ENCODE peak calls at places on chromosomes 12 and 14, in eight cellular contexts. O, M, Q, Y, R, F, I and K are unnamed samples.

GRCh38 chr14:69358233-69358963 is 39.7 kb downstream of the ERH start:
- DNase-seq in O (no peak), M (no peak), Q (no peak), Y (no peak), R (no peak), F (peak; percentile 76), I (peak; percentile 6), K (no peak)

GRCh38 chr14:81765654-81766275 is 232.1 kb upstream of the SEL1L start:
- DNase-seq in O (no peak), M (no peak), Q (no peak), Y (no peak), R (no peak), F (no peak), I (no peak), K (no peak)

GRCh38 chr14:71856199-71856919 is 75.9 kb upstream of the RGS6 start:
- DNase-seq in O (no peak), M (no peak), Q (no peak), Y (no peak), R (no peak), F (no peak), I (no peak), K (no peak)

GRCh38 chr12:6452245-6452731 is 446 bp downstream of the TAPBPL start:
- DNase-seq in O (no peak), M (no peak), Q (no peak), Y (no peak), R (no peak), F (peak; percentile 85), I (no peak), K (no peak)

GRCh38 chr12:51395283-51396230 is 4.4 kb upstream of the GALNT6 start:
- DNase-seq in O (no peak), M (no peak), Q (no peak), Y (no peak), R (no peak), F (peak; percentile 64), I (no peak), K (no peak)

GRCh38 chr14:47485421-47485820 is 190.0 kb downstream of the MDGA2 start:
- DNase-seq in O (no peak), M (no peak), Q (no peak), Y (no peak), R (no peak), F (no peak), I (no peak), K (no peak)

GRCh38 chr12:107372229-107372658 is 278.9 kb upstream of the CRY1 start:
- DNase-seq in O (no peak), M (no peak), Q (no peak), Y (no peak), R (no peak), F (no peak), I (peak; percentile 27), K (no peak)

GRCh38 chr12:65420941-65421340 is 142.5 kb downstream of the MSRB3 start:
- DNase-seq in O (no peak), M (no peak), Q (no peak), Y (no peak), R (no peak), F (no peak), I (no peak), K (peak; percentile 55)

GRCh38 chr12:53232641-53233538 is 881 bp upstream of the RARG start:
- DNase-seq in O (no peak), M (no peak), Q (no peak), Y (peak; percentile 21), R (peak; percentile 60), F (peak; percentile 94), I (no peak), K (no peak)

GRCh38 chr12:112303004-112303403 is 79.2 kb downstream of the HECTD4 start:
- DNase-seq in O (peak; percentile 56), M (no peak), Q (peak; percentile 47), Y (peak; percentile 80), R (no peak), F (no peak), I (peak; percentile 95), K (no peak)

GRCh38 chr14:32312010-32312331 is 17.1 kb upstream of the AKAP6 start:
- DNase-seq in O (no peak), M (no peak), Q (no peak), Y (peak; percentile 10), R (no peak), F (no peak), I (no peak), K (no peak)

GRCh38 chr14:71651228-71651627 is 281.0 kb upstream of the RGS6 start:
- DNase-seq in O (peak; percentile 83), M (no peak), Q (peak; percentile 87), Y (peak; percentile 87), R (no peak), F (no peak), I (peak; percentile 95), K (peak; percentile 12)

GRCh38 chr12:52233462-52234141 is 559 bp downstream of the KRT7 start:
- DNase-seq in O (no peak), M (no peak), Q (no peak), Y (no peak), R (no peak), F (peak; percentile 82), I (no peak), K (no peak)

GRCh38 chr12:55725556-55725955 is 3.3 kb downstream of the CD63 start:
- DNase-seq in O (no peak), M (no peak), Q (no peak), Y (no peak), R (no peak), F (no peak), I (no peak), K (no peak)

GRCh38 chr12:12408265-12408690 is 51.4 kb downstream of the BORCS5 start:
- DNase-seq in O (no peak), M (no peak), Q (no peak), Y (no peak), R (no peak), F (no peak), I (no peak), K (no peak)

GRCh38 chr14:104795781-104796681 is 483 bp upstream of the AKT1 start:
- DNase-seq in O (no peak), M (no peak), Q (no peak), Y (no peak), R (peak; percentile 75), F (no peak), I (no peak), K (no peak)

GRCh38 chr12:29816869-29817730 is 33.4 kb upstream of the TMTC1 start:
- DNase-seq in O (no peak), M (no peak), Q (no peak), Y (no peak), R (no peak), F (no peak), I (no peak), K (no peak)

GRCh38 chr14:73238941-73239340 is 1.6 kb downstream of the PAPLN start:
- DNase-seq in O (no peak), M (no peak), Q (no peak), Y (no peak), R (no peak), F (no peak), I (no peak), K (no peak)

DNA sequence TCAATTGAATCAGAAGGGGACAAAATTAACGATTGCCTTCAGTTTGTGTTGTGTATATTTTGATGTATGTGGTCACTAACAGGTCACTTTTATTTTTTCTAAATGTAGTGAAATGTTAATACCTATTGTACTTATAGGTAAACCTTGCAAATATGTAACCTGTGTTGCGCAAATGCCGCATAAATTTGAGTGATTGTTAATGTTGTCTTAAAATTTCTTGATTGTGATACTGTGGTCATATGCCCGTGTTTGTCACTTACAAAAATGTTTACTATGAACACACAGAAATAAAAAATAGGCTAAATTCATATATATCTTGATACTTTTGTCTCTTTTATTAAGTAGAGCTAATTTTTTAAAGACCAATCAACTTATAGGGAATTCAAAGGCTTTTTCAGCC is 2.8 kb downstream of the FOXG1 start:
- DNase-seq in O (no peak), M (no peak), Q (no peak), Y (no peak), R (no peak), F (no peak), I (no peak), K (no peak)
- H3K4me3 ChIP-seq in O (no peak overlapping the region), M (no peak overlapping the region), Q (no peak overlapping the region), Y (no peak overlapping the region), R (no peak overlapping the region), F (no peak overlapping the region), I (no peak overlapping the region), K (no peak overlapping the region)

DNA sequence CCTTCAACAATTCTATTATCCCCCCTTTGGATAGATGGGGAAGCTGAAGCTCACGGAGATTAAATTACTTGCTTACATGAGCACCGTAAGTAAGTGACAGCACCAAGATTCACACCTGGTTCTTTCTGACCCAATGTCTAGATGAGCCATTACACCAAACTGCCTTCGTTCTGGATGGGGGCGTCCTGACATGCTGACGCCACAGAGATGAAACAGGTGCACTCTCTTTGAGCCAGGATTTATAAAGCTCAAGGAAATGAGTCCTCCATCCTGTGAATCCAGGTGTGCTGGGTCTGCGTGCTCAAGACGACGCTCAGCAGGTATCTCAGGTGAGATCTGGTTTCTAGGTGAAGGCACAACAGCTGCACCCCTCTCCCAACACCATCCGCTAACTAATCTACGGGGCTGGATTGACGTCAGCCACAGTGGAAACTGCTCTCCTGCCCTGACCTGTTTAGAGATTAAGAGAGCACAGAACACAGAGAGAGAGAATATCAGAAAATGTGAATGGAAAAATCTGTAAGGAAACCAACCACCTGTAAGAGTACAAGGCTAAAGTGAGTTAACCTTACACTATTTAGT is 61.6 kb downstream of the KSR2 start:
- DNase-seq in O (no peak), M (no peak), Q (no peak), Y (no peak), R (no peak), F (no peak), I (no peak), K (no peak)
- TF ChIP-seq CTCF in O (no peak), M (no peak), Q (no peak), Y (no peak), R (no peak), F (no peak), I (no peak), K (no peak)

DNA sequence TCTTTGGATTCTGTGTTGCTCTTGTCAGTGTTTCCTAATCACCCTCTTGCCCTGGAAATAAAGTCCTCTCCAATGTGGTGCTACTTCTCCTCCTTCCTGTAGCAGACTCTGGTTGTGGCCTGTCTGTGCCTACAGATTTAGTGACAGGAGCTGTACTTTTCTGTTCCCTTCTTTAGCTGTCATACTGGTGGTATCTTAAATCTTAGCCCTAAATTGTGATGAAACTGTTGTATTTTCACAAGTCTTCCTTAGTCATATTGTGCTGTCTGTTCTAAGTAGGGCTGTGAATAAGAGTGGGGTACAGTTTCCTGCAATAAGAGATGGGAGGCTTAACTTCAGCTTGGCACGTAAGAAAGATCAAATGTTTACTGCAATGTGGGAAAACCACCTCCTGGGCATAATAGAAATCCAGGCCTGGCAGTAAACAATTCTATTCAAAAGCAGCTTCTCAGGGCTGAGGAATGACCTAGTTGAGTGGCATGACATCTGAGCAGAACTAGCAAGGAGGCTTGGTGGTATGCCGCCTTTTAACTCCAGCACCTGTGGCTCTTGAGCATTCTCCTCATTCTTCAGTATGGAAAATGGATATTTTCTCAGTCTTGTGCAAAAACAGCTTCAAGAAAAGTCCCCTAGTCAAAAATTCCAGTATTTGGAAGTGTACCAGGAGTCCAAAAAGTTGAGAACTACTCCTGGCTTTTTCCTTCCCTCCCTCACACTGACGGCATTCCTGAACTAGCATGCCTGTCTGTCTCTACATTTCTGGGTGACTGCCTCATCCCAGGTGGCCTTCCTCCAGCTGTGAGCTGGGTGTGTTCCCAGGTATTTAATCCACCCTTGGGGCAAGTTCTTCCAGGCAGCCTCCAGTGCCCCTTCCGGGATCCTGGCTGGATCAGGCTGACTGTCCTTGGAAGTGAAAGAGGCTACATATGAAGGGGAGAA is 19.5 kb downstream of the ANO6 start:
- DNase-seq in O (no peak), M (peak; percentile 35), Q (no peak), Y (peak; percentile 74), R (no peak), F (peak; percentile 84), I (peak; percentile 69), K (peak; percentile 75)
- H3K4me3 ChIP-seq in O (peak overlapping the region; percentile 15), M (no peak overlapping the region), Q (no peak overlapping the region), Y (no peak overlapping the region), R (no peak overlapping the region), F (no peak overlapping the region), I (no peak overlapping the region), K (no peak overlapping the region)

GRCh38 chr14:51398898-51399297 is 158.9 kb downstream of the TMX1 start:
- DNase-seq in O (peak; percentile 66), M (no peak), Q (peak; percentile 54), Y (peak; percentile 98), R (no peak), F (no peak), I (peak; percentile 97), K (peak; percentile 53)
- TF ChIP-seq CTCF in O (no peak), M (no peak), Q (no peak), Y (peak; percentile 23), R (no peak), F (no peak), I (no peak), K (peak; percentile 19)